ENCODE peak calls at places on chromosome 21, in six cellular contexts. One of them, this sample, is unnamed.
A peak's percentile ranks its signal among the peaks of the same experiment; 100 is the strongest.

GRCh38 chr21:16084776-16085364 is 355.1 kb downstream of the USP25 start:
- DNase-seq in neuronal stem cell: no peak
- DNase-seq in RWPE2: no peak
- DNase-seq in heart right ventricle: peak; percentile 42
- DNase-seq in K562: no peak
- DNase-seq in heart left ventricle: peak; percentile 37
- DNase-seq in this sample: peak; percentile 40

GRCh38 chr21:39669485-39669884 is 56.7 kb downstream of the B3GALT5 start:
- DNase-seq in heart right ventricle: no peak
- DNase-seq in RWPE2: no peak
- DNase-seq in K562: no peak
- DNase-seq in neuronal stem cell: no peak
- DNase-seq in heart left ventricle: no peak
- DNase-seq in this sample: no peak

GRCh38 chr21:35206141-35207125 is 157.3 kb upstream of the RUNX1 start:
- DNase-seq in K562: peak; percentile 87
- DNase-seq in heart left ventricle: peak; percentile 45
- DNase-seq in neuronal stem cell: no peak
- DNase-seq in heart right ventricle: no peak
- DNase-seq in RWPE2: no peak
- DNase-seq in this sample: peak; percentile 44

GRCh38 chr21:36321325-36322082 is 1.5 kb downstream of the MORC3 start:
- DNase-seq in heart left ventricle: no peak
- DNase-seq in neuronal stem cell: peak; percentile 9
- DNase-seq in K562: peak; percentile 83
- DNase-seq in heart right ventricle: no peak
- DNase-seq in RWPE2: no peak
- DNase-seq in this sample: peak; percentile 41

GRCh38 chr21:38852278-38852677 is 46.5 kb downstream of the ETS2 start:
- DNase-seq in K562: peak; percentile 55
- DNase-seq in heart left ventricle: no peak
- DNase-seq in heart right ventricle: no peak
- DNase-seq in RWPE2: no peak
- DNase-seq in neuronal stem cell: no peak
- DNase-seq in this sample: no peak

GRCh38 chr21:35855463-35855862 is 204.9 kb downstream of the SETD4 start:
- DNase-seq in K562: no peak
- DNase-seq in neuronal stem cell: no peak
- DNase-seq in heart left ventricle: no peak
- DNase-seq in RWPE2: no peak
- DNase-seq in heart right ventricle: no peak
- DNase-seq in this sample: no peak

GRCh38 chr21:15182731-15183130 is 117.9 kb upstream of the NRIP1 start:
- DNase-seq in heart right ventricle: no peak
- DNase-seq in K562: no peak
- DNase-seq in neuronal stem cell: no peak
- DNase-seq in heart left ventricle: no peak
- DNase-seq in RWPE2: no peak
- DNase-seq in this sample: no peak

GRCh38 chr21:41894922-41895557 is 15.9 kb upstream of the PRDM15 start:
- DNase-seq in neuronal stem cell: no peak
- DNase-seq in heart left ventricle: no peak
- DNase-seq in heart right ventricle: no peak
- DNase-seq in K562: peak; percentile 88
- DNase-seq in RWPE2: no peak
- DNase-seq in this sample: no peak

GRCh38 chr21:23725576-23725975 is 1881.7 kb downstream of the MRPL39 start:
- DNase-seq in neuronal stem cell: no peak
- DNase-seq in K562: peak; percentile 8
- DNase-seq in heart right ventricle: no peak
- DNase-seq in heart left ventricle: no peak
- DNase-seq in RWPE2: no peak
- DNase-seq in this sample: no peak

GRCh38 chr21:41636636-41637625 is 129.0 kb upstream of the TMPRSS2 start:
- DNase-seq in heart right ventricle: no peak
- DNase-seq in K562: no peak
- DNase-seq in neuronal stem cell: no peak
- DNase-seq in heart left ventricle: no peak
- DNase-seq in RWPE2: no peak
- DNase-seq in this sample: no peak

GRCh38 chr21:39552856-39553255 is 59.9 kb upstream of the B3GALT5 start:
- DNase-seq in K562: no peak
- DNase-seq in neuronal stem cell: no peak
- DNase-seq in RWPE2: no peak
- DNase-seq in heart right ventricle: no peak
- DNase-seq in heart left ventricle: no peak
- DNase-seq in this sample: no peak

GRCh38 chr21:34983680-34984086 is 65.4 kb downstream of the RUNX1 start:
- DNase-seq in heart left ventricle: no peak
- DNase-seq in RWPE2: no peak
- DNase-seq in neuronal stem cell: no peak
- DNase-seq in K562: peak; percentile 74
- DNase-seq in heart right ventricle: no peak
- DNase-seq in this sample: no peak

GRCh38 chr21:40846566-40847411 is at the start of gene DSCAM:
- DNase-seq in heart right ventricle: no peak
- DNase-seq in RWPE2: no peak
- DNase-seq in K562: no peak
- DNase-seq in neuronal stem cell: peak; percentile 46
- DNase-seq in heart left ventricle: no peak
- DNase-seq in this sample: peak; percentile 12

GRCh38 chr21:27265492-27265891 is 298.6 kb upstream of the ADAMTS5 start:
- DNase-seq in neuronal stem cell: no peak
- DNase-seq in K562: no peak
- DNase-seq in heart right ventricle: no peak
- DNase-seq in heart left ventricle: no peak
- DNase-seq in RWPE2: no peak
- DNase-seq in this sample: no peak

DNA sequence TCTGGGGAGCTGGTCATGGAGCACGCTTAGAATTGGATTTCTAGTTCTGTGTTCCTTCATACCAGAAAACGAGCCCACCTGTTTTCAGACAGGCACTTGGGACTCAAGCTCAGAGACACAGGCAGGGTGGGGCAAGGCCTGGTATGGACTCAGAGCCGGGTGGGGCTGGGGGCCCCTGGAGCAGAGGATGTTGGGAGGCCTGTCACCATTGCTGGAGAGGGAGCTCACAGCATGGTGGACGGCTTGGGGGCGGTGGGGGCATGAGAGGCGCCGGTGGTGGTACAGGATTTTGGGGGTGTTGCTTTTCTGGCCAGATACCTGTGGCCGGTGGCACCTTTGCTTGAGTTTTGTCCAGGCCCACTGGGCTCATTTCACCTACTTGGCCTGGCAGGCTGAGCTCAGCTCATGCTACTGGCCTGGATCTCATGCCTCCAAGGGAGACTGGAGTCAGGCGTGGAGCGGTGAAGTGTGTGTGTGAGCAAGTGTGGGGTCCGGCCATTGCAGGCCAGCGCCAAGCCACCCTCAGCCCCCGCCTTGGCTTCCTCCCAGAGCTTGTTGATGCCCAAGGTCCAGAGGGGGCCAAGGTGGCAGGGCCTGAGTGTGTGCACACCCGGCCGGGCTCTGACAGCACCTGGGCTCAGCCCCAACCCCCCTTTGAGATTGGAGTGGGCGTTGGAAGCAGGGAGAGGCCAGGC is 8.7 kb downstream of the SLX9 start:
- DNase-seq in RWPE2: peak; percentile 57
- DNase-seq in neuronal stem cell: no peak
- DNase-seq in heart left ventricle: peak; percentile 28
- DNase-seq in K562: no peak
- DNase-seq in heart right ventricle: no peak
- DNase-seq in this sample: no peak
- H3K36me3 ChIP-seq in RWPE2: peaks cover 40% of the 10 kb centered on the region
- H3K36me3 ChIP-seq in neuronal stem cell: peaks cover 62% of the 10 kb centered on the region
- H3K36me3 ChIP-seq in heart left ventricle: peaks cover 18% of the 10 kb centered on the region
- H3K36me3 ChIP-seq in K562: peaks cover 94% of the 10 kb centered on the region
- H3K36me3 ChIP-seq in heart right ventricle: peaks cover 45% of the 10 kb centered on the region
- H3K36me3 ChIP-seq in this sample: no peaks in the 10 kb centered on the region

DNA sequence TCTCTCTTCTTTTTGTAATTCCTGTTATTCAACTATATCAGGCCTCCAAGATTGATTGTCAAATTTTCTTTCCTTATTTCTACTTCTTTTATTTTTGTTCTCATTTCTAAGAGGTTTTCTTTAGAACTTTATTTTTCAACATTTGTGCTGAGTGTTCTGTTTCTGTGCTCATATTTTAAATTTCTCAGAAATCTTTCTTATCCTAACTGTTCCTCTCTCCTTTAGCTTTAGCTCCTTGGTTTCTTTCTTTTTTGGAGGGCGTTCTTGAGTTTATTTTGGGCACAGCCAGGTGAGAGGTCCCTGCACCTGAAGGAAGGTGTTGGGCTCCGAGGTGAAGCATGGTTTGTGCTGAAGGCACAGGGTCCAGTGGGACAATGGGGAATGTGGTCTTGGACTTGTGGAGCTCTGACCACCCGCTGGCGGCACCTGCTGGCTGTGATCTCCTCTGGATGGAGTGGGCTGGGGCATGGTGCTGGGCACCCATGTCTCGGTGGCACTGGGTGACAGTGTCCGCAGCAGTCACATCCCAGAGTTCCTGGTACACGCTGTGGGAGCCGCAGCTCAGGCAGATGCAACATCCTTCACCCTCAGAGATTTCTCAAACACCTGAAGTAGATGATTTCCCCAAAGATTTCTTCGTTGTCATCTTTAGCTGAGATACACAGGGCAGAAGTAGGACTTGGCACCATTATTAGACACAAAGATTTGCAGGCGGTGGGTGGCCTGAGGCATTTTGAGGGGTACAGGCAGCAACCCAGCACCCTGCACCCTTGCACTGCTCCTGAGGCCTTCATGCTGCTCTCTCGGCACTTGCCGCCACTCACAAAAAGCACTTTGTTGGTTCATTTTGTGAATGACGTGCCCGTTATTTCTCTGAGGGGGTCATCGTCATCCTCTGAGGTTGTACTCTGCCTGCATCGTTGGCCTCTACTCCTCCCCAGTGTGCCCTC is 38.2 kb upstream of the DIP2A start:
- DNase-seq in heart left ventricle: no peak
- DNase-seq in neuronal stem cell: no peak
- DNase-seq in heart right ventricle: no peak
- DNase-seq in K562: no peak
- DNase-seq in RWPE2: no peak
- DNase-seq in this sample: no peak
- H3K36me3 ChIP-seq in heart left ventricle: peaks cover 75% of the 10 kb centered on the region
- H3K36me3 ChIP-seq in neuronal stem cell: peaks cover 81% of the 10 kb centered on the region
- H3K36me3 ChIP-seq in heart right ventricle: peaks cover 82% of the 10 kb centered on the region
- H3K36me3 ChIP-seq in K562: peaks cover 65% of the 10 kb centered on the region
- H3K36me3 ChIP-seq in RWPE2: peaks cover 62% of the 10 kb centered on the region
- H3K36me3 ChIP-seq in this sample: peaks cover 3% of the 10 kb centered on the region

GRCh38 chr21:37490084-37490483 is 123.5 kb downstream of the DYRK1A start:
- DNase-seq in heart right ventricle: no peak
- DNase-seq in RWPE2: no peak
- DNase-seq in neuronal stem cell: no peak
- DNase-seq in heart left ventricle: no peak
- DNase-seq in K562: no peak
- DNase-seq in this sample: no peak
- H3K36me3 ChIP-seq in heart right ventricle: peaks cover 87% of the 10 kb centered on the region
- H3K36me3 ChIP-seq in RWPE2: peaks cover 87% of the 10 kb centered on the region
- H3K36me3 ChIP-seq in neuronal stem cell: peaks cover 99% of the 10 kb centered on the region
- H3K36me3 ChIP-seq in heart left ventricle: peaks cover 12% of the 10 kb centered on the region
- H3K36me3 ChIP-seq in K562: peaks cover 89% of the 10 kb centered on the region
- H3K36me3 ChIP-seq in this sample: peaks cover 9% of the 10 kb centered on the region

GRCh38 chr21:31670065-31670464 is 10.6 kb downstream of the SOD1 start:
- DNase-seq in K562: no peak
- DNase-seq in RWPE2: no peak
- DNase-seq in heart right ventricle: no peak
- DNase-seq in heart left ventricle: no peak
- DNase-seq in neuronal stem cell: no peak
- DNase-seq in this sample: no peak

GRCh38 chr21:31667639-31668038 is 8.1 kb downstream of the SOD1 start:
- DNase-seq in neuronal stem cell: no peak
- DNase-seq in K562: no peak
- DNase-seq in heart left ventricle: no peak
- DNase-seq in RWPE2: no peak
- DNase-seq in heart right ventricle: no peak
- DNase-seq in this sample: no peak

GRCh38 chr21:31666445-31667010 is 7.0 kb downstream of the SOD1 start:
- DNase-seq in neuronal stem cell: no peak
- DNase-seq in K562: no peak
- DNase-seq in RWPE2: no peak
- DNase-seq in heart left ventricle: no peak
- DNase-seq in heart right ventricle: no peak
- DNase-seq in this sample: no peak

GRCh38 chr21:31667141-31667540 is 7.6 kb downstream of the SOD1 start:
- DNase-seq in K562: no peak
- DNase-seq in RWPE2: no peak
- DNase-seq in heart right ventricle: no peak
- DNase-seq in heart left ventricle: no peak
- DNase-seq in neuronal stem cell: no peak
- DNase-seq in this sample: no peak

GRCh38 chr21:31668651-31669491 is 9.4 kb downstream of the SOD1 start:
- DNase-seq in neuronal stem cell: no peak
- DNase-seq in heart left ventricle: no peak
- DNase-seq in K562: no peak
- DNase-seq in RWPE2: no peak
- DNase-seq in heart right ventricle: no peak
- DNase-seq in this sample: no peak
- H3K36me3 ChIP-seq in neuronal stem cell: peaks cover 98% of the 10 kb centered on the region
- H3K36me3 ChIP-seq in heart left ventricle: peaks cover 65% of the 10 kb centered on the region
- H3K36me3 ChIP-seq in K562: peaks cover 93% of the 10 kb centered on the region
- H3K36me3 ChIP-seq in RWPE2: peaks cover 77% of the 10 kb centered on the region
- H3K36me3 ChIP-seq in heart right ventricle: peaks cover 88% of the 10 kb centered on the region
- H3K36me3 ChIP-seq in this sample: no peaks in the 10 kb centered on the region

GRCh38 chr21:33258475-33258874 is 7.7 kb upstream of the IL10RB start:
- DNase-seq in heart right ventricle: no peak
- DNase-seq in heart left ventricle: no peak
- DNase-seq in RWPE2: no peak
- DNase-seq in K562: no peak
- DNase-seq in neuronal stem cell: no peak
- DNase-seq in this sample: no peak

GRCh38 chr21:33257404-33257803 is 8.8 kb upstream of the IL10RB start:
- DNase-seq in RWPE2: no peak
- DNase-seq in neuronal stem cell: no peak
- DNase-seq in heart right ventricle: no peak
- DNase-seq in heart left ventricle: no peak
- DNase-seq in K562: no peak
- DNase-seq in this sample: no peak

GRCh38 chr21:33254766-33255165 is 11.4 kb upstream of the IL10RB start:
- DNase-seq in neuronal stem cell: no peak
- DNase-seq in K562: no peak
- DNase-seq in heart right ventricle: no peak
- DNase-seq in heart left ventricle: no peak
- DNase-seq in RWPE2: no peak
- DNase-seq in this sample: no peak

GRCh38 chr21:33256019-33256418 is 10.1 kb upstream of the IL10RB start:
- DNase-seq in neuronal stem cell: no peak
- DNase-seq in heart right ventricle: no peak
- DNase-seq in K562: no peak
- DNase-seq in RWPE2: no peak
- DNase-seq in heart left ventricle: no peak
- DNase-seq in this sample: no peak

GRCh38 chr21:33255404-33255803 is 10.8 kb upstream of the IL10RB start:
- DNase-seq in K562: no peak
- DNase-seq in neuronal stem cell: no peak
- DNase-seq in heart left ventricle: no peak
- DNase-seq in heart right ventricle: no peak
- DNase-seq in RWPE2: no peak
- DNase-seq in this sample: no peak
- H3K36me3 ChIP-seq in K562: peaks cover 75% of the 10 kb centered on the region
- H3K36me3 ChIP-seq in neuronal stem cell: peaks cover 93% of the 10 kb centered on the region
- H3K36me3 ChIP-seq in heart left ventricle: peaks cover 56% of the 10 kb centered on the region
- H3K36me3 ChIP-seq in heart right ventricle: peaks cover 98% of the 10 kb centered on the region
- H3K36me3 ChIP-seq in RWPE2: peaks cover 18% of the 10 kb centered on the region
- H3K36me3 ChIP-seq in this sample: peaks cover 4% of the 10 kb centered on the region

This sample was measured in body of pancreas.